ENCODE peak calls at places on chromosome X, in seven cellular contexts. N is heart left ventricle, R is GM12878, K is HepG2, P is K562, B is HCT116, F is gastrocnemius medialis. W is an unnamed sample.

GRCh38 chrX:119878740-119879139 is 7.1 kb downstream of the NDUFA1 start:
- ATAC-seq in N (no peak), B (no peak), K (no peak), R (no peak), P (no peak), F (no peak), W (no peak)

GRCh38 chrX:118484216-118484903 is 11.3 kb upstream of the DOCK11 start:
- ATAC-seq in N (no peak), R (no peak), B (no peak), P (peak), F (no peak), K (no peak), W (no peak)

GRCh38 chrX:129744881-129745321 is 6.1 kb downstream of the XPNPEP2 start:
- ATAC-seq in P (peak), R (no peak), N (no peak), K (no peak), F (no peak), B (no peak), W (no peak)

GRCh38 chrX:133267621-133268020 is 49.5 kb upstream of the TFDP3 start:
- ATAC-seq in N (no peak), B (no peak), F (no peak), P (no peak), K (no peak), R (no peak), W (no peak)

GRCh38 chrX:67582436-67582835 is 38.6 kb downstream of the AR start:
- ATAC-seq in P (no peak), B (no peak), K (no peak), R (no peak), N (no peak), F (no peak), W (no peak)

GRCh38 chrX:138939038-138939437 is 227.5 kb upstream of the FGF13 start:
- ATAC-seq in B (no peak), P (no peak), F (peak), R (no peak), K (no peak), N (peak), W (no peak)

GRCh38 chrX:119482041-119482440 is 13.8 kb downstream of the SLC25A5 start:
- ATAC-seq in P (no peak), R (peak), F (no peak), B (peak), N (no peak), K (no peak), W (peak)

GRCh38 chrX:93673869-93674271 is at the start of gene FAM133A:
- ATAC-seq in N (peak), K (no peak), F (no peak), B (no peak), R (no peak), P (no peak), W (peak)

GRCh38 chrX:108313662-108314061 is 124.6 kb downstream of the COL4A6 start:
- ATAC-seq in N (no peak), P (no peak), B (no peak), K (no peak), F (no peak), R (no peak), W (no peak)

GRCh38 chrX:12999422-12999821 is 24.5 kb downstream of the TMSB4X start:
- ATAC-seq in N (no peak), K (no peak), F (no peak), B (no peak), R (peak), P (peak), W (no peak)

GRCh38 chrX:18574591-18574990 is 97.3 kb downstream of the RS1 start:
- ATAC-seq in P (no peak), K (no peak), R (no peak), N (peak), B (no peak), F (no peak), W (no peak)

GRCh38 chrX:142938793-142939192 is 86.9 kb upstream of the SPANXN4 start:
- ATAC-seq in K (no peak), R (no peak), P (no peak), B (no peak), F (no peak), N (no peak), W (no peak)

GRCh38 chrX:13220916-13221315 is 98.9 kb downstream of the ATXN3L start:
- ATAC-seq in K (no peak), B (no peak), F (no peak), P (no peak), R (peak), N (no peak), W (no peak)

GRCh38 chrX:38175140-38175539 is 45.5 kb downstream of the SRPX start:
- ATAC-seq in F (no peak), B (peak), N (no peak), K (peak), R (peak), P (peak), W (no peak)

GRCh38 chrX:153030801-153031200 is 25.5 kb upstream of the PNMA3 start:
- ATAC-seq in K (no peak), N (no peak), B (no peak), F (no peak), P (no peak), R (no peak), W (no peak)

GRCh38 chrX:1391370-1391706 is 575 bp downstream of the SLC25A6 start:
- ATAC-seq in P (no peak), N (peak), K (peak), R (peak), F (no peak), B (peak), W (no peak)

GRCh38 chrX:97159916-97160800 is 276.4 kb downstream of the RPA4 start:
- ATAC-seq in R (no peak), F (no peak), K (peak), B (no peak), N (no peak), P (no peak), W (no peak)

GRCh38 chrX:148365233-148365632 is 135.2 kb upstream of the AFF2 start:
- ATAC-seq in P (no peak), N (no peak), B (no peak), F (no peak), R (no peak), K (no peak), W (no peak)

GRCh38 chrX:79259073-79259689 is 108.0 kb downstream of the ITM2A start:
- ATAC-seq in F (no peak), N (peak), B (no peak), P (no peak), K (no peak), R (peak), W (no peak)

GRCh38 chrX:24014388-24015018 is 12.5 kb downstream of the KLHL15 start:
- ATAC-seq in F (no peak), R (peak), N (peak), P (peak), K (peak), B (no peak), W (no peak)

GRCh38 chrX:56385336-56385735 is 153.2 kb downstream of the KLF8 start:
- ATAC-seq in B (no peak), F (no peak), N (no peak), K (no peak), P (no peak), R (no peak), W (no peak)

GRCh38 chrX:39063702-39064101 is 262.4 kb downstream of the MID1IP1 start:
- ATAC-seq in F (no peak), K (no peak), R (no peak), B (no peak), P (no peak), N (no peak), W (no peak)

GRCh38 chrX:128846385-128846784 is 676.9 kb downstream of the SMARCA1 start:
- ATAC-seq in P (no peak), B (no peak), R (no peak), K (no peak), F (no peak), N (no peak), W (no peak)

DNA sequence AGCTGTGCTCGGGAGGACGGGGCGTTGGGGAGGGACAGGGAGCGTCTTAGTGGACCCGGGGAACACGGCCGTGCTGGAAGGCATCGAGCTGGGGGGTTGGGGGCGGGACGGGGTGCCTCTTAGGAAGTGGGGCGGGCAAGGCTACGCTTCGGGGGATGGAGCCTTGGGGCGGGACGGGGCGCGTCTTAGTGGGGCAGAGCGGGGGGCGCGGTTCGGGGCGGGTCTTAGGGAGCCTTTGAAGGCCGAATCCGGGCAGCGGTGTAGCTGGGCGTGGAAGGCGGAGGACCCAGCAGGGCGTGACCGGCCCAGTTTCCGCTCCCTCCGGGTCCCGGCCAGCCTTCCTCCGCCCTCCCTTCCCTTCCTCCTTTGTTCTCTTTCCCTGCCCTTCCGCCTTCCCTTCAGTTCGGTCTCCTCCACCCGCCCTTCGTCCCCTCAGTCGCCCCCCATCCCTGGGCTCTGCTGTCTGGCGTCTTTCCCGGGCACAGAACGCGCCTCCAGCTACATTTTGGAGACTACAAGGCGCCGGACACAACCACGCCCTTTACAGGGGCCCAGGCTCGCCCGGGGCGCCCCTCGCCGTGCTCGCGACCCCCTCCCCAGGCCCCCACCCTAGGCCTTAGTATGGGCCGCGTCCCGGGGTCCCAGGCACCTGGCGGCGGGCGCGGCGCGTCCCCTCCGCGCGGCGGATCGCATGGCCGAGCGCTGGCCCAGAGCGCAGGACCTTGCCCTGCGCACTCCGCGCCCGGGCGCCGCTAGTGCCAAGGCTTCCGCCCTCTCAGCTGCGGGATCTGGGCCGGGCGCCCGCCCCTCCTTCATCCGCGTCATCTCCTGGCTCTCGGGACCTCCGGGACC is at the start of gene ARSD:
- ATAC-seq in R (no peak), K (peak), B (peak), F (peak), N (peak), P (no peak), W (peak)
- TF ChIP-seq POLR2A in R (peak), K (peak), B (no peak), F (peak), N (peak), P (no peak), W (peak)

GRCh38 chrX:44580466-44580865 is 37.8 kb upstream of the FUNDC1 start:
- ATAC-seq in F (no peak), B (no peak), P (no peak), R (no peak), N (no peak), K (no peak), W (no peak)
- TF ChIP-seq POLR2A in F (no peak), B (no peak), P (no peak), R (no peak), N (no peak), K (no peak), W (no peak)

GRCh38 chrX:72238721-72239475 is at the start of gene ERCC6L:
- ATAC-seq in K (peak), R (peak), F (peak), B (peak), N (peak), P (peak), W (peak)
- TF ChIP-seq POLR2A in K (peak), R (peak), F (no peak), B (peak), N (peak), P (peak), W (no peak)

GRCh38 chrX:6382284-6382683 is 152.6 kb downstream of the VCX3A start:
- ATAC-seq in F (no peak), B (no peak), K (no peak), P (no peak), R (no peak), N (no peak), W (no peak)
- TF ChIP-seq POLR2A in F (no peak), B (no peak), K (no peak), P (no peak), R (no peak), N (no peak), W (no peak)

GRCh38 chrX:69268637-69269036 is 103.4 kb upstream of the PJA1 start:
- ATAC-seq in B (no peak), R (no peak), K (peak), F (no peak), N (no peak), P (no peak), W (no peak)
- TF ChIP-seq POLR2A in B (no peak), R (no peak), K (no peak), F (no peak), N (no peak), P (no peak), W (no peak)

DNA sequence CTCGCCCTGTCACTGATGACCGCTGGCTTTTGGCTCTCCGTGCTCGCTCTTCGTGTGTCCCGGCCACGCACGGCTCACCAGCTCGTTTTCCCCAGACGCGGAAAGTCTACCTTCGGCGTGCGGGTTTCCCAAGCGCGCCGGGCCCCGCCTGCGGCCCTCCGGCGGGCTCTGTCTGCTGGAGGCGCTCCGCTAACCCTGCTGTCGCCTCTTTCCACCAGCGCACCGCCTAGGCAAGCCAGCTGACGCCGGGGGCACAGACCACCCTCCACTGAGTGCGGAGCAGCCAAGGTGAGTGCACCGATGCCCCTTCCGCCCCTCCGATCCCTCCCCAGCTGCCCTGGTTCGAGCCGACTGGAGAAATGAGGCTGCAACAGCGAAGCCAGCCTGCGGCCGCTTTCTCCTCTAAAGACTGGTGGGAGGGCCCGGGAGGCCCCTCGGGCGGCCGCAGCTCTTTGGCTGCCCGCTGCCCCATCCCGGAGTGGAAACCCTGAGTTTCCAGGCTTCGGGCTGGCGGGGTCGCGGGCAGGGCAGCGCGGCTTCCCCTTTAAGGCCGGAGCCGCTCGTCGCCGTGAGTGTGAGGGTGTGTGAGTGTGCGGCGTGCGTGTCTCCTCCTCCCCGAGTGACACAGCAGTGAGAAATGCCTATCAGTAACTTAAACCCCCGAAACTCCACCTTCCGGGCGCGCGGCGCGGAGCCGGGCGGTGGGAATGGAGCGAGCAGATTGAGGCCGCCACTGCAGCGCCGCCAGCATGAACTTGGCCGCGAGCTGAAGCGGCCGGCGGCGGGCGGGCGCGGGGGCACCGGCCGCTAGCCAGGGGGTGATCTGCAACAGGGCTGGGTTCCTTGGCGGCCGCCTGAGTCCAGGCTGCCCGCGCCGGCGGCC is at the start of gene MAMLD1:
- ATAC-seq in P (peak), N (peak), K (peak), R (peak), B (peak), F (peak), W (peak)
- TF ChIP-seq POLR2A in P (no peak), N (peak), K (no peak), R (no peak), B (no peak), F (peak), W (peak)